ENCODE peak calls at places on chromosomes 5 and 9, in six cellular contexts. O is activated CD8-positive, alpha-beta memory T cell treated with anti-CD3 and anti-CD28 coated beads, Interleukin-2, amount 10 ng/mL, durations not matched to agents 7 days and 5 days; S is activated naive CD4-positive, alpha-beta T cell treated with anti-CD3 and anti-CD28 coated beads, Interleukin-2, amount 50 U/mL, for 72 hours; B is EL; U is psoas muscle; L is endothelial cell. T is an unnamed sample.

GRCh38 chr5:79471556-79471955 is 42.4 kb downstream of the HOMER1 start:
- DNase-seq in O (no peak), S (no peak), B (no peak), U (no peak), L (no peak), T (no peak)

GRCh38 chr9:118503236-118503635 is 799.0 kb downstream of the TLR4 start:
- DNase-seq in O (no peak), S (no peak), B (no peak), U (no peak), L (no peak), T (no peak)

GRCh38 chr9:114910541-114910940 is 19.9 kb downstream of the TNFSF8 start:
- DNase-seq in O (no peak), S (no peak), B (peak; percentile 22), U (no peak), L (no peak), T (no peak)

GRCh38 chr5:108379722-108380530 is 2.0 kb downstream of the FBXL17 start:
- DNase-seq in O (peak; percentile 44), S (no peak), B (peak; percentile 28), U (no peak), L (no peak), T (no peak)

GRCh38 chr5:72596956-72597355 is 89.7 kb upstream of the ZNF366 start:
- DNase-seq in O (no peak), S (no peak), B (no peak), U (no peak), L (no peak), T (no peak)

GRCh38 chr5:78129632-78130031 is 164.9 kb downstream of the AP3B1 start:
- DNase-seq in O (no peak), S (no peak), B (no peak), U (no peak), L (no peak), T (no peak)

GRCh38 chr9:131396626-131397025 is 2.7 kb downstream of the PRRC2B start:
- DNase-seq in O (no peak), S (no peak), B (no peak), U (no peak), L (no peak), T (no peak)

GRCh38 chr9:93010056-93010455 is 48.4 kb upstream of the SUSD3 start:
- DNase-seq in O (no peak), S (peak; percentile 31), B (no peak), U (no peak), L (no peak), T (no peak)

GRCh38 chr9:92242115-92242778 is 51.2 kb downstream of the IARS1 start:
- DNase-seq in O (no peak), S (no peak), B (peak; percentile 66), U (no peak), L (peak; percentile 24), T (no peak)

GRCh38 chr5:34061993-34062392 is 19.0 kb upstream of the C1QTNF3 start:
- DNase-seq in O (no peak), S (no peak), B (no peak), U (no peak), L (no peak), T (no peak)

GRCh38 chr9:98809311-98810105 is 2.0 kb downstream of the GALNT12 start:
- DNase-seq in O (no peak), S (no peak), B (no peak), U (no peak), L (peak; percentile 18), T (no peak)

GRCh38 chr5:32475338-32476097 is 31.0 kb upstream of the ZFR start:
- DNase-seq in O (no peak), S (no peak), B (no peak), U (no peak), L (no peak), T (no peak)

GRCh38 chr9:97858393-97858713 is 5.3 kb downstream of the FOXE1 start:
- DNase-seq in O (no peak), S (no peak), B (no peak), U (no peak), L (no peak), T (no peak)

GRCh38 chr5:174542466-174542865 is 181.9 kb upstream of the MSX2 start:
- DNase-seq in O (no peak), S (no peak), B (no peak), U (no peak), L (no peak), T (no peak)

GRCh38 chr5:177509361-177509951 is at the start of gene DOK3:
- DNase-seq in O (no peak), S (no peak), B (no peak), U (peak; percentile 55), L (peak; percentile 47), T (no peak)

GRCh38 chr9:75683591-75683990 is 206.9 kb upstream of the PCSK5 start:
- DNase-seq in O (no peak), S (no peak), B (no peak), U (no peak), L (no peak), T (no peak)

GRCh38 chr9:84874583-84874982 is 205.1 kb downstream of the NTRK2 start:
- DNase-seq in O (no peak), S (no peak), B (peak; percentile 21), U (no peak), L (peak; percentile 18), T (no peak)

GRCh38 chr5:117833666-117834065 is 1154.7 kb downstream of the DTWD2 start:
- DNase-seq in O (no peak), S (no peak), B (no peak), U (no peak), L (no peak), T (no peak)

GRCh38 chr9:87898151-87898550 is 15.5 kb downstream of the SPATA31E1 start:
- DNase-seq in O (no peak), S (no peak), B (peak; percentile 42), U (no peak), L (no peak), T (no peak)

GRCh38 chr9:33453286-33453882 is 6.0 kb upstream of the AQP3 start:
- DNase-seq in O (no peak), S (no peak), B (peak; percentile 41), U (no peak), L (no peak), T (no peak)

GRCh38 chr5:109354761-109355160 is 55.0 kb downstream of the PJA2 start:
- DNase-seq in O (no peak), S (no peak), B (no peak), U (peak; percentile 22), L (no peak), T (no peak)

GRCh38 chr5:115988002-115988401 is 25.7 kb downstream of the LVRN start:
- DNase-seq in O (no peak), S (no peak), B (no peak), U (no peak), L (no peak), T (no peak)

GRCh38 chr5:81171769-81172168 is 61.4 kb upstream of the CKMT2 start:
- DNase-seq in O (no peak), S (no peak), B (no peak), U (no peak), L (no peak), T (no peak)

GRCh38 chr5:44987026-44987425 is 178.3 kb downstream of the MRPS30 start:
- DNase-seq in O (no peak), S (no peak), B (no peak), U (no peak), L (no peak), T (no peak)

GRCh38 chr5:119343042-119343441 is 12.8 kb upstream of the TNFAIP8 start:
- DNase-seq in O (no peak), S (no peak), B (no peak), U (no peak), L (no peak), T (no peak)

GRCh38 chr5:159657766-159658165 is 258.5 kb upstream of the ADRA1B start:
- DNase-seq in O (no peak), S (no peak), B (no peak), U (no peak), L (no peak), T (no peak)

T was measured in keratinocyte.